ENCODE peak calls at places on chromosomes 16 and 17, in seven cellular contexts. F is body of pancreas, H is breast epithelium, Y is stomach, G is upper lobe of left lung, V is tibial nerve, P is transverse colon. T is an unnamed sample. For H3K9me3 and H3K36me3, the result is how much of the 10 kb centered on the place peaks cover.

GRCh38 chr17:27471321-27472269 is 15.3 kb downstream of the KSR1 start:
- DNase-seq in P (peak), F (no peak), V (no peak), Y (no peak), H (no peak), G (no peak), T (no peak)

GRCh38 chr16:85082553-85083050 is 29.7 kb downstream of the CIBAR2 start:
- DNase-seq in Y (no peak), F (no peak), V (no peak), G (peak), H (no peak), P (peak), T (no peak)

GRCh38 chr17:44970136-44970737 is 2.1 kb upstream of the C1QL1 start:
- DNase-seq in H (no peak), V (no peak), G (no peak), Y (no peak), P (peak), F (no peak), T (peak)

GRCh38 chr17:47243737-47244598 is 9.7 kb upstream of the ITGB3 start:
- DNase-seq in H (no peak), V (no peak), F (no peak), P (no peak), Y (no peak), G (no peak), T (no peak)

GRCh38 chr17:57603978-57604377 is 141.1 kb downstream of the CCDC182 start:
- DNase-seq in H (peak), P (peak), F (peak), V (no peak), G (peak), Y (peak), T (peak)

GRCh38 chr16:49468611-49469322 is 95.2 kb downstream of the C16orf78 start:
- DNase-seq in H (no peak), V (no peak), F (no peak), Y (peak), G (peak), P (no peak), T (peak)

GRCh38 chr17:16135461-16135860 is 79.9 kb downstream of the NCOR1 start:
- DNase-seq in P (no peak), G (no peak), F (no peak), Y (no peak), V (no peak), H (no peak), T (no peak)

GRCh38 chr16:1125471-1125870 is 27.4 kb upstream of the CACNA1H start:
- DNase-seq in V (no peak), F (peak), G (no peak), P (peak), H (no peak), Y (peak), T (no peak)

GRCh38 chr16:23902223-23903000 is 66.6 kb downstream of the PRKCB start:
- DNase-seq in H (no peak), F (no peak), P (no peak), Y (no peak), V (no peak), G (no peak), T (no peak)

GRCh38 chr16:31376705-31377104 is 16.4 kb upstream of the ITGAD start:
- DNase-seq in Y (no peak), F (peak), H (no peak), G (no peak), V (no peak), P (no peak), T (no peak)

GRCh38 chr16:89072216-89073130 is 21.2 kb upstream of the ACSF3 start:
- DNase-seq in V (no peak), F (no peak), Y (no peak), G (no peak), H (no peak), P (no peak), T (no peak)

GRCh38 chr16:21277927-21278706 is at the start of gene CRYM:
- DNase-seq in Y (peak), P (peak), V (no peak), F (peak), H (no peak), G (peak), T (peak)

GRCh38 chr17:55351027-55351625 is 70.5 kb downstream of the MMD start:
- DNase-seq in F (no peak), V (no peak), H (no peak), P (no peak), G (no peak), Y (no peak), T (no peak)

GRCh38 chr16:68760671-68761275 is 23.7 kb downstream of the CDH1 start:
- DNase-seq in Y (no peak), G (peak), V (no peak), H (no peak), F (peak), P (peak), T (no peak)

GRCh38 chr17:64736804-64737492 is 74.8 kb upstream of the SMURF2 start:
- DNase-seq in G (peak), Y (peak), F (peak), V (no peak), H (no peak), P (peak), T (no peak)

GRCh38 chr17:74737299-74738050 is 419 bp downstream of the RAB37 start:
- DNase-seq in G (no peak), H (no peak), F (peak), P (peak), Y (no peak), V (no peak), T (no peak)

GRCh38 chr17:51912939-51913338 is 245.6 kb downstream of the CA10 start:
- DNase-seq in G (no peak), H (no peak), V (no peak), P (no peak), Y (no peak), F (no peak), T (no peak)

GRCh38 chr17:50214986-50215730 is 13.7 kb upstream of the COL1A1 start:
- DNase-seq in Y (no peak), V (no peak), H (no peak), G (no peak), F (no peak), P (no peak), T (no peak)

GRCh38 chr17:55872374-55872773 is 121.5 kb downstream of the PCTP start:
- DNase-seq in Y (no peak), V (no peak), G (no peak), P (no peak), H (no peak), F (no peak), T (no peak)

GRCh38 chr16:46929378-46930332 is 43.8 kb downstream of the DNAJA2 start:
- DNase-seq in F (peak), G (peak), V (peak), H (peak), Y (peak), P (peak), T (peak)

GRCh38 chr17:55390364-55390977 is 31.2 kb downstream of the MMD start:
- DNase-seq in Y (no peak), G (no peak), F (no peak), P (no peak), V (no peak), H (no peak), T (no peak)

GRCh38 chr17:5584971-5585794 is 874 bp upstream of the NLRP1 start:
- DNase-seq in V (no peak), P (no peak), Y (no peak), H (no peak), F (no peak), G (no peak), T (no peak)

GRCh38 chr17:38943607-38944006 is 18.2 kb downstream of the LASP1NB start:
- DNase-seq in G (no peak), P (no peak), F (no peak), Y (no peak), V (no peak), H (no peak), T (no peak)

GRCh38 chr16:19307587-19308241 is 22.2 kb downstream of the CLEC19A start:
- DNase-seq in G (no peak), P (no peak), V (no peak), H (no peak), Y (no peak), F (no peak), T (no peak)

GRCh38 chr16:57764341-57765159 is 29.0 kb downstream of the KATNB1 start:
- DNase-seq in V (no peak), Y (no peak), G (peak), F (no peak), H (no peak), P (no peak), T (peak)

GRCh38 chr16:71882505-71883192 is 1.3 kb downstream of the ZNF821 start:
- DNase-seq in Y (peak), V (peak), H (no peak), G (peak), P (peak), F (peak), T (no peak)

GRCh38 chr16:72072514-72073342 is 9.7 kb downstream of the HPR start:
- DNase-seq in V (no peak), H (no peak), P (no peak), F (peak), Y (no peak), G (no peak), T (peak)

GRCh38 chr16:27102701-27103575 is 36.2 kb downstream of the C16orf82 start:
- DNase-seq in F (no peak), G (no peak), V (no peak), P (no peak), H (peak), Y (no peak), T (no peak)

GRCh38 chr16:53503270-53503911 is 382 bp upstream of the AKTIP start:
- DNase-seq in G (peak), V (peak), P (peak), H (peak), F (peak), Y (peak), T (peak)

GRCh38 chr17:73697872-73698271 is 53.6 kb upstream of the SDK2 start:
- DNase-seq in P (peak), G (no peak), Y (no peak), V (no peak), H (no peak), F (peak), T (no peak)

GRCh38 chr16:75372236-75372856 is 61.0 kb downstream of the CFDP1 start:
- DNase-seq in G (no peak), P (no peak), V (no peak), Y (no peak), H (no peak), F (no peak), T (no peak)

GRCh38 chr16:26709175-26709574 is 357.6 kb upstream of the C16orf82 start:
- DNase-seq in Y (no peak), V (no peak), F (peak), G (no peak), H (no peak), P (no peak), T (no peak)

GRCh38 chr17:82750241-82750905 is 1.5 kb upstream of the TBCD start:
- DNase-seq in G (no peak), H (no peak), Y (no peak), P (no peak), F (no peak), V (no peak), T (no peak)

GRCh38 chr17:82740906-82741759 is 5.7 kb downstream of the FN3K start:
- DNase-seq in F (no peak), V (no peak), Y (no peak), G (no peak), P (no peak), H (no peak), T (no peak)

GRCh38 chr17:82743344-82744219 is 8.2 kb downstream of the FN3K start:
- DNase-seq in F (no peak), V (no peak), P (no peak), Y (no peak), G (no peak), H (no peak), T (no peak)

GRCh38 chr17:82748756-82749155 is 3.1 kb upstream of the TBCD start:
- DNase-seq in P (no peak), Y (no peak), H (no peak), F (no peak), V (no peak), G (no peak), T (no peak)

GRCh38 chr17:82745524-82745923 is 6.3 kb upstream of the TBCD start:
- DNase-seq in G (no peak), Y (no peak), F (no peak), V (no peak), P (no peak), H (no peak), T (no peak)
- H3K9me3 ChIP-seq in G (under half), Y (under half), F (under half), V (under half), P (under half), H (under half), T (under half)

GRCh38 chr17:17208013-17208412 is 1.9 kb upstream of the PLD6 start:
- DNase-seq in V (no peak), Y (no peak), G (no peak), H (no peak), P (no peak), F (no peak), T (no peak)

GRCh38 chr17:17205368-17206148 is 575 bp downstream of the PLD6 start:
- DNase-seq in V (peak), P (peak), H (no peak), G (peak), Y (peak), F (peak), T (peak)

GRCh38 chr17:17206913-17207368 is 808 bp upstream of the PLD6 start:
- DNase-seq in Y (no peak), P (no peak), G (no peak), V (no peak), H (no peak), F (no peak), T (no peak)

GRCh38 chr17:17204635-17205231 is 1.4 kb downstream of the PLD6 start:
- DNase-seq in F (no peak), G (no peak), Y (no peak), V (no peak), H (no peak), P (no peak), T (peak)

DNA sequence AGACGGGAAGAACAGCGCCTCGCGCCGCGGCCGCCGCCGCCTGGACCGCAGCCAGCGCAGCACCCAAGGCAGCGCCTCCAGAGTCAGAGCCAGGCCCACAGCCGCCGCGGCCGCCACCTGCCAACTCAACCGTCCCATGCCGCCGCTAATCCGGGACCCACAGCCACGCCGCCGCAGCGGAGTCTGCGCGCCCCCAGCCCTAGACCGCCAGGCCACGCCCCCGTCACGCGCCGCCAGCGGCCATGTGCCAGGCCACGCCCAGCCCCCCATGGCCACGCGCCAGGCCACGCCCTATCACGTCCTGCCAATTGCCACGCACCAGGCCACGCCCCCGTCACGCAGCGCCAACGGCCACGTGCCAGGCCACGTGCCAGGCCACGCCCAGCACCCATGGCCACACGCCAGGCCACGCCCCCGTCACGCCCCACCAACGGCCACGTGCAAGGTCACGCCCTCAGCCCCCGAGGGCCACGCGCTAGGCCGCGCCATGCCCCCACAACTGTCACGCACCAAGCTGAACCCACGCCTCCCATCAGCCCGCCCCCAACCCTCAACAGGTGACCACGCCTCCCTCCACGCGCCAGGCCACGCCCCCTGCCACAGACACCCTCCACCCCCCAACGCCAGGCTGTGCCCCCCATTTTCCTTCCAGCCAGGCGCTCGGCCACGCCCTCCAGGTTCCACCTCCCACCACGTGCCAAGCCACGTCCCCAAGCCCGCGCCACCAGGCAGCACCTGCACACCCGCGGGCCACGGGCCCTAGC is at the start of gene PLD6:
- DNase-seq in V (peak), F (peak), G (peak), P (peak), Y (peak), H (peak), T (peak)
- TF ChIP-seq POLR2A in V (peak), F (no peak), G (peak), P (no peak), Y (no peak), H (no peak), T (no peak)

DNA sequence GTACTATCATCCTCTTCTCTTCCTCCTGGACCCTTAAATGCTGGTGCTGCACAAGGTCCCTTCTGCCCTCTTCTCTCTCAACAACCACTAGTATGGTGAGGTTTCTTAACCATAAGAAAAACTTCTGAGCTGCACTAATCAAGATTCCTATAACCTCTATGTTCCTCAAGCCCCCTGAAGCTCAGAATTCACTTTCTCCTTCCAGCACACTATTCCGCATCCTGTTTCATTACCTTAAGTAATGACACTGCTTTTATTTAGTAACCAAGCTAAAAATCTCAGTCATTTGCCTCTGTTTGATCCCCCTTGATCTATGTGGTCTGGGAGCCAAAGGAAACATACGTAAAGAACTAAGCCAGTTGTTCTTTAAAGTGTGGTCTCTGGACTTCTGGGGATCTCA is 20.1 kb downstream of the KANSL1 start:
- DNase-seq in H (no peak), G (no peak), P (no peak), F (no peak), V (no peak), Y (no peak), T (no peak)
- H3K36me3 ChIP-seq in H (under half), G (under half), P (under half), F (under half), V (under half), Y (under half), T (under half)

DNA sequence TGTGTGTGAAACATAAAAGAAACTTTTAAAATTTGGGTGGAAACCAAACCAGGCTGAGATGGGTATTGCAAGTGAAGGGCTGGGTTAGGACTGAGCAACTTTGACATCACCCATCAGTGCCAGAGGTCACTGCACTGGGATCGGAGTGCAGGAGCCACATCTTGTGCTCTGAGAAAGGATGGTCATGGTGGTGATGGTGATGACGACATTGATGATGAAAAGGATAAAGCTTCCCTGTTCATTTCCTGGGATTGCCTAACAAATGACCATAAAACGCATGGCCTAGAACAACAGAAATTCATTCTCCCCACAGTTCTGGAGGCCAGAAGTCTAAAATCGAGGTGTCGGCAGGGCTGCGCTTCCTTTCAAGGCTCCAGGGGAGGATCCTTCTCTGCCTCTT is 324.0 kb downstream of the MAF start:
- DNase-seq in F (no peak), V (no peak), G (no peak), H (no peak), Y (no peak), P (no peak), T (no peak)
- H3K9me3 ChIP-seq in F (under half), V (under half), G (under half), H (under half), Y (under half), P (under half), T (under half)

T was measured in heart left ventricle.